ENCODE peak calls at places on chromosomes 13 and 19, in eight cellular contexts. M, B, U, D, F, V, I and H are unnamed samples.

GRCh38 chr13:113142876-113143275 is 15.6 kb upstream of the PROZ start:
- DNase-seq in V (no peak), D (no peak), B (no peak), F (no peak), M (no peak), U (no peak), I (no peak), H (no peak)

GRCh38 chr19:4328243-4328990 is 10.2 kb downstream of the STAP2 start:
- DNase-seq in M (peak), B (peak), U (peak), D (peak), V (peak), I (peak), F (no peak), H (peak)

GRCh38 chr19:13153627-13154240 is 3.5 kb downstream of the IER2 start:
- DNase-seq in F (no peak), I (no peak), D (no peak), U (no peak), B (peak), M (peak), V (peak), H (peak)

GRCh38 chr13:33367931-33368330 is 82.4 kb upstream of the STARD13 start:
- DNase-seq in B (no peak), I (no peak), D (no peak), M (no peak), U (no peak), F (no peak), V (no peak), H (peak)

GRCh38 chr19:44848805-44849457 is 2.8 kb downstream of the NECTIN2 start:
- DNase-seq in F (no peak), V (no peak), U (no peak), D (no peak), I (no peak), M (no peak), B (no peak), H (peak)

GRCh38 chr19:31284621-31285020 is 64.6 kb downstream of the TSHZ3 start:
- DNase-seq in D (no peak), U (no peak), M (no peak), I (no peak), B (no peak), F (no peak), V (no peak), H (no peak)

GRCh38 chr13:20713014-20713376 is 9.5 kb downstream of the IL17D start:
- DNase-seq in V (no peak), F (no peak), U (no peak), I (no peak), M (no peak), D (no peak), B (no peak), H (peak)

GRCh38 chr13:103996733-103997132 is 930.5 kb upstream of the SLC10A2 start:
- DNase-seq in B (no peak), V (no peak), I (no peak), M (no peak), F (no peak), U (no peak), D (no peak), H (no peak)

GRCh38 chr13:103812558-103812957 is 746.3 kb upstream of the SLC10A2 start:
- DNase-seq in U (no peak), F (no peak), I (no peak), V (no peak), M (no peak), D (no peak), B (no peak), H (no peak)

GRCh38 chr13:45615501-45616101 is at the start of gene ERICH6B:
- DNase-seq in U (peak), M (no peak), V (peak), D (no peak), B (peak), F (no peak), I (no peak), H (peak)